ENCODE peak calls at places on chromosomes 11 and 22, in ten cellular contexts. W, Q, A, R, M, S, C, X, Z and O are unnamed samples.

GRCh38 chr11:74069146-74070046 is 60.5 kb upstream of the UCP3 start:
- DNase-seq in C (no peak), Z (no peak), X (no peak), Q (peak), R (no peak), A (no peak), S (no peak), W (no peak), M (no peak), O (peak)

GRCh38 chr11:95641506-95641905 is 148.1 kb downstream of the FAM76B start:
- DNase-seq in R (no peak), W (no peak), A (no peak), S (no peak), Z (no peak), X (no peak), C (no peak), Q (peak), M (no peak), O (no peak)

GRCh38 chr22:38202437-38203089 is 769 bp downstream of the MAFF start:
- DNase-seq in M (no peak), Z (peak), R (peak), A (peak), C (no peak), W (peak), Q (peak), X (peak), S (peak), O (peak)

GRCh38 chr11:86191874-86192273 is 52.7 kb upstream of the EED start:
- DNase-seq in M (no peak), A (no peak), Q (no peak), C (no peak), Z (no peak), X (no peak), W (no peak), R (no peak), S (no peak), O (no peak)

GRCh38 chr22:24937114-24937513 is 9.4 kb downstream of the LHFPL7 start:
- DNase-seq in X (no peak), S (peak), R (no peak), A (peak), M (no peak), Z (no peak), Q (peak), W (peak), C (no peak), O (no peak)

GRCh38 chr11:76153609-76153949 is 52.7 kb downstream of the WNT11 start:
- DNase-seq in R (no peak), M (no peak), Q (peak), X (no peak), Z (no peak), W (peak), S (no peak), A (no peak), C (peak), O (peak)

GRCh38 chr11:130854483-130854882 is 61.8 kb downstream of the SNX19 start:
- DNase-seq in S (no peak), A (peak), Q (no peak), R (no peak), C (no peak), Z (no peak), W (no peak), X (no peak), M (no peak), O (no peak)

GRCh38 chr11:20669833-20670684 is 673 bp downstream of the NELL1 start:
- DNase-seq in C (no peak), X (no peak), M (no peak), Z (no peak), Q (no peak), A (no peak), W (peak), R (no peak), S (peak), O (no peak)

GRCh38 chr11:45881708-45882368 is 3.6 kb upstream of the MAPK8IP1 start:
- DNase-seq in R (no peak), Q (no peak), Z (no peak), M (no peak), C (no peak), X (no peak), S (no peak), A (no peak), W (peak), O (no peak)

GRCh38 chr11:60158666-60159065 is 24.2 kb downstream of the MS4A6A start:
- DNase-seq in A (no peak), S (no peak), M (no peak), W (no peak), Q (peak), Z (no peak), C (no peak), R (no peak), X (no peak), O (no peak)

GRCh38 chr11:47552581-47553416 is at the start of gene CELF1:
- DNase-seq in Q (peak), Z (peak), W (peak), X (peak), S (peak), C (peak), R (peak), M (peak), A (peak), O (peak)

GRCh38 chr11:69229521-69229920 is 64.4 kb upstream of the MYEOV start:
- DNase-seq in Z (no peak), S (no peak), A (no peak), C (no peak), X (no peak), Q (no peak), M (no peak), W (no peak), R (no peak), O (peak)

GRCh38 chr11:100562102-100562501 is 125.0 kb upstream of the ARHGAP42 start:
- DNase-seq in A (no peak), Z (no peak), X (no peak), S (no peak), M (no peak), W (peak), Q (peak), R (no peak), C (no peak), O (peak)

GRCh38 chr11:58629857-58630256 is 7.4 kb downstream of the CNTF start:
- DNase-seq in M (no peak), S (peak), W (peak), Q (peak), C (peak), A (peak), R (no peak), X (no peak), Z (no peak), O (peak)

GRCh38 chr22:40635940-40636379 is 559 bp downstream of the MRTFA start:
- DNase-seq in C (no peak), Q (peak), R (peak), A (peak), Z (no peak), M (no peak), X (no peak), W (no peak), S (no peak), O (no peak)

GRCh38 chr11:116336540-116336939 is 436.2 kb downstream of the BUD13 start:
- DNase-seq in R (no peak), Q (no peak), M (no peak), Z (no peak), C (no peak), W (no peak), A (no peak), X (no peak), S (no peak), O (no peak)

GRCh38 chr11:73171762-73172161 is 29.6 kb upstream of the FCHSD2 start:
- DNase-seq in Z (no peak), A (no peak), X (no peak), S (no peak), Q (peak), R (no peak), W (no peak), C (no peak), M (no peak), O (no peak)

GRCh38 chr11:19978668-19979518 is 181.4 kb downstream of the DBX1 start:
- DNase-seq in R (no peak), A (no peak), S (no peak), C (peak), X (no peak), Q (peak), M (no peak), Z (no peak), W (peak), O (peak)

GRCh38 chr22:37510046-37510445 is 9.2 kb downstream of the CARD10 start:
- DNase-seq in S (no peak), Q (no peak), M (no peak), W (no peak), Z (no peak), R (no peak), X (no peak), A (no peak), C (no peak), O (no peak)

GRCh38 chr11:65013130-65013691 is 749 bp upstream of the ARL2 start:
- DNase-seq in A (no peak), C (peak), W (peak), R (peak), X (peak), M (peak), Z (no peak), S (peak), Q (peak), O (peak)

GRCh38 chr11:128238521-128239222 is 348.7 kb downstream of the ETS1 start:
- DNase-seq in Z (no peak), W (no peak), A (no peak), R (no peak), C (no peak), Q (no peak), X (no peak), M (no peak), S (no peak), O (no peak)

GRCh38 chr22:36234919-36235318 is 4.4 kb downstream of the APOL2 start:
- DNase-seq in Z (no peak), C (no peak), W (peak), X (no peak), S (no peak), A (no peak), M (no peak), R (no peak), Q (no peak), O (no peak)

GRCh38 chr22:35611200-35611890 is 5.8 kb downstream of the MB start:
- DNase-seq in X (no peak), R (no peak), M (no peak), A (no peak), Z (no peak), W (no peak), C (no peak), S (no peak), Q (no peak), O (no peak)

GRCh38 chr11:113862430-113862829 is 12.9 kb downstream of the USP28 start:
- DNase-seq in W (no peak), C (no peak), Z (no peak), A (no peak), R (no peak), S (no peak), X (no peak), M (no peak), Q (peak), O (no peak)

GRCh38 chr11:73452726-73453125 is 76.5 kb downstream of the RELT start:
- DNase-seq in A (no peak), Q (no peak), C (no peak), S (no peak), M (no peak), R (no peak), X (no peak), W (no peak), Z (no peak), O (peak)

GRCh38 chr22:49784987-49785614 is 42.6 kb downstream of the BRD1 start:
- DNase-seq in W (no peak), Q (no peak), C (no peak), A (no peak), S (no peak), Z (no peak), R (no peak), M (no peak), X (no peak), O (no peak)

GRCh38 chr11:72646024-72646423 is 28.2 kb downstream of the PDE2A start:
- DNase-seq in M (no peak), C (no peak), Z (no peak), W (no peak), Q (no peak), S (no peak), A (no peak), X (no peak), R (no peak), O (no peak)

GRCh38 chr22:47376901-47377520 is 614.6 kb downstream of the TBC1D22A start:
- DNase-seq in W (no peak), C (no peak), M (no peak), X (no peak), R (no peak), A (no peak), Z (no peak), Q (no peak), S (no peak), O (no peak)

GRCh38 chr11:56817661-56818060 is 69.2 kb upstream of the OR9G4 start:
- DNase-seq in M (no peak), C (no peak), R (no peak), X (no peak), W (no peak), S (no peak), Z (no peak), A (no peak), Q (peak), O (no peak)

GRCh38 chr11:27722945-27723344 is 22.7 kb upstream of the BDNF start:
- DNase-seq in M (no peak), Q (no peak), C (no peak), R (no peak), X (no peak), Z (no peak), W (peak), S (peak), A (no peak), O (no peak)

GRCh38 chr11:122853971-122854446 is 15.7 kb downstream of the CRTAM start:
- DNase-seq in M (no peak), C (no peak), W (peak), S (peak), X (no peak), R (peak), Z (peak), Q (peak), A (peak), O (peak)

GRCh38 chr22:40805699-40806203 is 13.4 kb downstream of the SLC25A17 start:
- DNase-seq in Z (no peak), R (no peak), C (no peak), W (no peak), Q (no peak), S (no peak), X (no peak), M (no peak), A (no peak), O (no peak)

GRCh38 chr11:134701564-134702165 is 289.6 kb upstream of the B3GAT1 start:
- DNase-seq in Z (no peak), Q (no peak), M (no peak), X (no peak), A (no peak), W (no peak), S (no peak), C (no peak), R (no peak), O (no peak)

GRCh38 chr11:59818572-59818971 is 8.0 kb upstream of the MRPL16 start:
- DNase-seq in Q (no peak), W (no peak), M (no peak), S (no peak), C (no peak), X (no peak), R (no peak), Z (no peak), A (peak), O (no peak)

GRCh38 chr11:3826721-3827120 is 14.0 kb downstream of the RHOG start:
- DNase-seq in X (peak), C (no peak), R (no peak), A (no peak), Z (no peak), Q (no peak), W (no peak), S (peak), M (no peak), O (no peak)

GRCh38 chr22:26333088-26333800 is 95.8 kb upstream of the ASPHD2 start:
- DNase-seq in X (no peak), S (no peak), Z (no peak), C (no peak), A (no peak), W (no peak), M (no peak), R (no peak), Q (no peak), O (no peak)

GRCh38 chr11:103596323-103596722 is 440.1 kb upstream of the DDI1 start:
- DNase-seq in R (no peak), Q (peak), S (no peak), W (no peak), M (no peak), X (no peak), Z (no peak), C (no peak), A (no peak), O (no peak)